ENCODE peak calls at places on chromosome 20, in seven cellular contexts. R is fibroblast of pulmonary artery, F is spleen, Z is lung, O is Peyer's patch, H is AG04450, B is epithelial cell of esophagus. D is an unnamed sample.

GRCh38 chr20:45336530-45337366 is 11.5 kb downstream of the SDC4 start:
- DNase-seq in B (peak; percentile 99), Z (no peak), O (no peak), R (peak; percentile 71), F (no peak), H (peak; percentile 68), D (peak; percentile 93)

GRCh38 chr20:6402026-6402425 is 279.2 kb upstream of the FERMT1 start:
- DNase-seq in H (no peak), Z (no peak), R (no peak), O (no peak), F (no peak), B (no peak), D (no peak)

GRCh38 chr20:10508468-10509251 is 73.6 kb downstream of the SLX4IP start:
- DNase-seq in H (no peak), Z (no peak), R (peak; percentile 65), B (no peak), F (no peak), O (no peak), D (peak; percentile 23)

GRCh38 chr20:3612795-3613560 is 50.2 kb downstream of the GFRA4 start:
- DNase-seq in O (no peak), H (no peak), R (peak; percentile 12), B (peak; percentile 12), F (no peak), Z (no peak), D (no peak)

GRCh38 chr20:60931691-60932090 is 320.4 kb upstream of the CDH4 start:
- DNase-seq in R (no peak), B (no peak), F (no peak), Z (no peak), O (no peak), H (no peak), D (no peak)

GRCh38 chr20:20079102-20079784 is 26.9 kb downstream of the CFAP61 start:
- DNase-seq in B (no peak), F (no peak), H (no peak), O (no peak), Z (no peak), R (no peak), D (no peak)

GRCh38 chr20:19692100-19692499 is 66.0 kb upstream of the RIN2 start:
- DNase-seq in B (no peak), F (no peak), R (peak; percentile 43), Z (no peak), O (no peak), H (no peak), D (no peak)

GRCh38 chr20:59145926-59146800 is 17.5 kb upstream of the ZNF831 start:
- DNase-seq in Z (no peak), R (no peak), F (peak; percentile 85), H (no peak), B (no peak), O (peak; percentile 74), D (no peak)

GRCh38 chr20:50029697-50030428 is 47.1 kb downstream of the SNAI1 start:
- DNase-seq in H (peak; percentile 64), O (no peak), R (peak; percentile 98), B (peak; percentile 22), F (no peak), Z (peak; percentile 58), D (peak; percentile 87)

GRCh38 chr20:39117486-39117885 is 155.3 kb downstream of the DHX35 start:
- DNase-seq in R (peak; percentile 65), O (no peak), H (no peak), Z (no peak), F (no peak), B (peak; percentile 80), D (no peak)

GRCh38 chr20:61320617-61321200 is 68.6 kb downstream of the CDH4 start:
- DNase-seq in F (peak; percentile 56), O (no peak), R (no peak), B (no peak), Z (no peak), H (no peak), D (no peak)

GRCh38 chr20:18984238-18985200 is 170.9 kb downstream of the SCP2D1 start:
- DNase-seq in B (no peak), R (no peak), O (no peak), Z (no peak), H (no peak), F (no peak), D (no peak)

GRCh38 chr20:51563597-51564332 is 21.2 kb upstream of the NFATC2 start:
- DNase-seq in Z (peak; percentile 36), F (no peak), R (peak; percentile 85), O (no peak), H (peak; percentile 51), B (peak; percentile 54), D (peak; percentile 52)

GRCh38 chr20:44407402-44408184 is 52.1 kb downstream of the HNF4A start:
- DNase-seq in R (peak; percentile 10), Z (no peak), F (peak; percentile 37), B (peak; percentile 94), H (no peak), O (no peak), D (no peak)

GRCh38 chr20:45090481-45090880 is 10.4 kb downstream of the KCNS1 start:
- DNase-seq in B (no peak), F (no peak), Z (no peak), R (no peak), H (no peak), O (no peak), D (no peak)

GRCh38 chr20:31835554-31835953 is 9.8 kb downstream of the FOXS1 start:
- DNase-seq in B (no peak), F (no peak), O (no peak), H (no peak), Z (no peak), R (no peak), D (no peak)

GRCh38 chr20:50325651-50326050 is 135.0 kb downstream of the CEBPB start:
- DNase-seq in Z (no peak), B (no peak), O (no peak), H (no peak), R (no peak), F (peak; percentile 1), D (no peak)

GRCh38 chr20:48937674-48938073 is 16.2 kb downstream of the ARFGEF2 start:
- DNase-seq in Z (no peak), F (no peak), H (no peak), B (no peak), O (no peak), R (no peak), D (no peak)

GRCh38 chr20:53510266-53510665 is 83.4 kb downstream of the ZNF217 start:
- DNase-seq in F (no peak), O (no peak), R (no peak), H (no peak), B (no peak), Z (no peak), D (no peak)

GRCh38 chr20:58891076-58891685 is 38.7 kb downstream of the GNAS start:
- DNase-seq in O (peak; percentile 79), R (peak; percentile 67), F (peak; percentile 95), Z (peak; percentile 68), B (peak; percentile 70), H (no peak), D (no peak)

GRCh38 chr20:20492521-20493334 is 124.8 kb downstream of the INSM1 start:
- DNase-seq in H (no peak), F (no peak), O (no peak), B (no peak), R (no peak), Z (no peak), D (no peak)

GRCh38 chr20:22572023-22572422 is 12.3 kb downstream of the FOXA2 start:
- DNase-seq in Z (no peak), H (no peak), B (no peak), O (no peak), F (no peak), R (no peak), D (no peak)

GRCh38 chr20:24423794-24424307 is 45.6 kb upstream of the SYNDIG1 start:
- DNase-seq in R (no peak), O (no peak), H (no peak), Z (no peak), B (no peak), F (no peak), D (no peak)
- H3K4me3 ChIP-seq in R (no peak overlapping the region), O (no peak overlapping the region), H (no peak overlapping the region), Z (no peak overlapping the region), B (no peak overlapping the region), F (no peak overlapping the region), D (no peak overlapping the region)

DNA sequence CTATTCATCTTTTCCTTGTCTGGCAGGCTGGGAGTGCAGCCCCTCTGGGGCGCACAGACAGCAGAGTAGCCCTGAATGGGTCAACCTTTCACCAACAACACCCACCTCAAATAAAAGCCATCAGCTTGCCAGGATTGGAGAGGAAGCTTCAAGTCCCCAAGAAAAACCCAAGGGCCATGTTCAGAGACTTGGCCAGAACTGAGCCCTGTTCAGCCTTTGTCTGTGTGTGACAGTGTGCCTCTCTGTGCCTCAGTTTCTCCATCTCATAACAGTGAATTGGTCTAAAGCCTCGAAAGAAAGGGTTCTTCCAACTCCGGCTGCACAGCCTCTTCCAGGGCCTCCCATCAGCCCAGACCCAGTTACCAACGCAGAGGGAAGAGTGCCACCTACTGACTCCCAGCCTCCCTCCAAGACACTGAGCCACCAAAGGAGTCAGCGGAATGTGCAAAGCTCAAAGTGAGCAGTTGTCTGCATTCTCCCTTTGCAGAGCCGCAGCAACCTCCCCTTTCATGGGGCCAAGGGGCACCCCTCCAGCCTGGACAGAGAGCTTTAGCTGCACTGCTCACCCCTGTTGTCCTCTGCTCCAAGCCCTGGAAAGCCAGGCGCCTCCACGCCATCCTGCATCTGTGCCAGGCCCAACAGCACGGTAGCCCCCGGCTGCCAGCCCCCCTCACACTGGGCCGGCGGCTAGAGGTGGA is 82.7 kb upstream of the TOP1 start:
- DNase-seq in H (no peak), Z (no peak), R (peak; percentile 64), B (peak; percentile 63), F (peak; percentile 80), O (no peak), D (no peak)
- TF ChIP-seq CTCF in H (peak; percentile 67), Z (peak; percentile 22), R (peak; percentile 64), B (peak; percentile 74), F (peak; percentile 56), O (peak; percentile 26), D (peak; percentile 71)

DNA sequence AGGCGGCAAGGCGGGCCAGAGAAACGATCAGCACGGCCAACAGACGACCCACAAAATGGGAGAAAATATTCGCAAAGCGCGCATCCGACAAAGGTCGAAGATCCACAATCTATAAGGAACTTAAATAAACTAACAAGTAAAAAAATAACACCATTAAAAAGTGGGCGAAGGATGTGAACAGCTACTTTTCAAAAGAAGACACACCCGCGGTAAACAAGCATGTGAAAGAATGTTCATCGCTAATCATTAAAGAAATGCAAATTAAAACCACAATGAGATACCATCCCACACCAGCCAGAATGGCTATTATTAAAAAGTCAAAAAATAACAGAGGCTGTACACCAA is 117.8 kb upstream of the SIRPA start:
- DNase-seq in F (no peak), H (no peak), Z (no peak), B (no peak), R (no peak), O (no peak), D (no peak)
- H3K4me3 ChIP-seq in F (peak overlapping the region; percentile 63), H (peak overlapping the region; percentile 83), Z (no peak overlapping the region), B (no peak overlapping the region), R (peak overlapping the region; percentile 87), O (peak overlapping the region; percentile 59), D (no peak overlapping the region)

DNA sequence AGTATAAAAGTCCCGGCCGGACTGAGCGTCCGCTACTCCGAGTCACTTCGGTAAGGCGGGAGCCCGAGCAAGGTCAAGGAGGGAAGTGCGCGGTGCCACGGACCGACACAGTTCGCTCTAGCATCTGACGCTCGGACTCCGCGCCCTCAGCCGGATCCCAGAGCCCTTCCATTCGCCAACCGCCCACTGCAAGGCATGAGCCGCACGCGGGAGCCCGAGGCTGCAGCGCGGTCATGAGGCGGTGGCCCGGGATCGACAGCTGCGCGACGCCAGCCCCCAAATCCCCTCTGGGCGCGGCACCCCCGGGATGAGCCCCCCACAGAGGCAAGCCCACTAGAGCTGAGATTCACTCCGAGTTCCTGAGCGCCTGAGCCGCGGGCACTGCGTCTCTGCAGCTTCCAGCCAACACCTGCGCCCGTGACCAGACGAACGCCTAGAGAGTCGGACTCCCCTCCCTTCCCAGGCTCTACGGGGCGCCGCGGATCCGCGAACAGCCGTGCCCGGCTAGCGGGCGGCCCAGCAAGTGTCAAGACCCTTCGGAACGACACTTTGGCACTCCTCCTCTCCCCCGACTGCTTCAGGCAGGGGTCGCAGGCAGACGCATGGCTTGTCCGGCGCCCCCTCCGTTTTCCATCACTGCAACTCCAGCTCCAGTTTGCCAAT is 749 bp upstream of the ISM1 start:
- DNase-seq in Z (peak; percentile 43), F (peak; percentile 79), R (peak; percentile 26), B (peak; percentile 49), H (no peak), O (peak; percentile 15), D (no peak)
- TF ChIP-seq CTCF in Z (no peak), F (no peak), R (no peak), B (no peak), H (no peak), O (no peak), D (no peak)

D was measured in AG09309.